ENCODE peak calls at places on chromosomes 3 and 15, in seven cellular contexts. V, I, U, C, X, E and K are unnamed samples.

GRCh38 chr3:142976621-142977398 is 13.3 kb upstream of the PAQR9 start:
- DNase-seq in X (peak; percentile 89), C (peak; percentile 96), V (peak; percentile 65), E (no peak), U (peak; percentile 45), I (no peak), K (peak; percentile 71)

GRCh38 chr3:136149569-136150136 is 46.5 kb downstream of the MSL2 start:
- DNase-seq in C (peak; percentile 61), I (no peak), V (no peak), X (peak; percentile 36), U (no peak), E (no peak), K (no peak)

GRCh38 chr3:62622553-62623174 is 249.3 kb upstream of the FEZF2 start:
- DNase-seq in V (peak; percentile 69), I (peak; percentile 58), X (peak; percentile 64), C (peak; percentile 61), E (no peak), U (no peak), K (peak; percentile 12)

GRCh38 chr3:24741506-24741905 is 246.9 kb upstream of the THRB start:
- DNase-seq in C (no peak), E (no peak), X (peak; percentile 1), V (peak; percentile 57), I (no peak), U (no peak), K (no peak)

GRCh38 chr3:2354702-2355101 is 256.0 kb downstream of the CNTN4 start:
- DNase-seq in V (peak; percentile 93), I (peak; percentile 18), X (peak; percentile 89), E (no peak), C (no peak), U (peak; percentile 43), K (peak; percentile 21)

GRCh38 chr3:118587847-118588246 is 446.8 kb downstream of the IGSF11 start:
- DNase-seq in X (no peak), E (no peak), C (no peak), U (no peak), V (no peak), I (no peak), K (no peak)

GRCh38 chr15:35751421-35752133 is 205.6 kb upstream of the DPH6 start:
- DNase-seq in U (peak; percentile 77), V (peak; percentile 87), C (peak; percentile 78), I (peak; percentile 78), E (peak; percentile 87), X (peak; percentile 68), K (peak; percentile 40)

GRCh38 chr3:129688310-129688895 is 81.9 kb upstream of the PLXND1 start:
- DNase-seq in E (peak; percentile 75), I (peak; percentile 72), V (peak; percentile 77), C (peak; percentile 74), U (peak; percentile 65), X (peak; percentile 68), K (no peak)

GRCh38 chr3:105823149-105823866 is 45.5 kb downstream of the CBLB start:
- DNase-seq in V (no peak), C (peak; percentile 98), I (no peak), E (no peak), X (peak; percentile 97), U (no peak), K (no peak)

DNA sequence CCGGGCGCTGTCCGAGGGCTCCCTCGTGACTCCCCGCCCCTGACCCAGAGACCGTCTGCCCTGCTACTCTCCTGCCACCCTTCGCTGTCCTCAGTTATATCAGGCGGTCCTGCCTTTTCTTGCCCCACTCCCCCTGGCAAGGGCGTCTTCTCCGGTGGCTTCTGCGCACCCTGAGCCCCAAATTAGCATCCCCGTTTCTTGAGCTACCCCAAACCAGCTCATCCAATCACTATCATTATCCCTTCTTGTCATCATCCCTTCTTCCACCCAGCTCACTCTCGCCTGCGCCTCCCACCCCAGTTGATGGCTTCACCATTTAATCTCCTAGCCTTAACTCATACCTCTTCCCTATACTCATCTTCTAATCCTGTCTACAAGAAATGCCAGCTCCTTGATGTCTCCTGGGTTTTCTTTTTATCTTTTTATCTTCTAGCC is 411 bp downstream of the TTC21A start:
- DNase-seq in U (no peak), X (no peak), I (no peak), E (no peak), C (peak; percentile 23), V (no peak), K (no peak)
- H3K4me1 ChIP-seq in U (no peaks in the 10 kb centered on the region), X (peaks cover 19% of the 10 kb centered on the region), I (peaks cover 7% of the 10 kb centered on the region), E (no peaks in the 10 kb centered on the region), C (peaks cover 4% of the 10 kb centered on the region), V (no peaks in the 10 kb centered on the region), K (no peaks in the 10 kb centered on the region)

GRCh38 chr3:102037209-102037608 is 187.9 kb downstream of the NFKBIZ start:
- DNase-seq in X (peak; percentile 29), U (no peak), E (no peak), I (no peak), C (peak; percentile 18), V (no peak), K (no peak)
- H3K18ac ChIP-seq in X (peak overlapping the region; percentile 33), U (no peak overlapping the region), E (no peak overlapping the region), I (no peak overlapping the region), C (peak overlapping the region; percentile 70), V (no peak overlapping the region), K (no peak overlapping the region)

GRCh38 chr3:16506884-16507409 is 6.6 kb downstream of the RFTN1 start:
- DNase-seq in X (no peak), C (no peak), I (no peak), E (no peak), V (no peak), U (no peak), K (no peak)
- H3K4me1 ChIP-seq in X (peaks cover 15% of the 10 kb centered on the region), C (peaks cover 25% of the 10 kb centered on the region), I (peaks cover 4% of the 10 kb centered on the region), E (no peaks in the 10 kb centered on the region), V (no peaks in the 10 kb centered on the region), U (no peaks in the 10 kb centered on the region), K (no peaks in the 10 kb centered on the region)

GRCh38 chr3:160477750-160478149 is 28.2 kb upstream of the TRIM59 start:
- DNase-seq in U (no peak), I (no peak), E (no peak), X (no peak), V (peak; percentile 47), C (no peak), K (peak; percentile 58)

GRCh38 chr3:160473978-160474377 is 24.4 kb upstream of the TRIM59 start:
- DNase-seq in C (peak; percentile 97), I (no peak), V (no peak), U (no peak), E (no peak), X (no peak), K (no peak)

GRCh38 chr3:160474416-160474838 is 24.8 kb upstream of the TRIM59 start:
- DNase-seq in X (no peak), I (no peak), C (peak; percentile 63), E (no peak), U (no peak), V (no peak), K (no peak)

GRCh38 chr3:160475153-160475552 is 25.6 kb upstream of the TRIM59 start:
- DNase-seq in I (no peak), C (no peak), V (no peak), X (no peak), E (no peak), U (no peak), K (no peak)

GRCh38 chr3:160475889-160476288 is 26.3 kb upstream of the TRIM59 start:
- DNase-seq in V (no peak), C (peak; percentile 31), I (no peak), E (no peak), U (no peak), X (no peak), K (no peak)
- H3K18ac ChIP-seq in V (no peak overlapping the region), C (no peak overlapping the region), I (no peak overlapping the region), E (no peak overlapping the region), U (no peak overlapping the region), X (no peak overlapping the region), K (no peak overlapping the region)

GRCh38 chr3:31714512-31714894 is 181.8 kb downstream of the STT3B start:
- DNase-seq in I (no peak), U (no peak), X (no peak), E (no peak), C (no peak), V (no peak), K (no peak)
- H3K4me1 ChIP-seq in I (no peaks in the 10 kb centered on the region), U (no peaks in the 10 kb centered on the region), X (peaks cover 5% of the 10 kb centered on the region), E (no peaks in the 10 kb centered on the region), C (peaks cover 2% of the 10 kb centered on the region), V (no peaks in the 10 kb centered on the region), K (no peaks in the 10 kb centered on the region)

GRCh38 chr3:172666873-172667694 is 43.8 kb downstream of the NCEH1 start:
- DNase-seq in U (peak; percentile 76), C (peak; percentile 83), E (peak; percentile 89), X (peak; percentile 87), I (peak; percentile 75), V (peak; percentile 93), K (peak; percentile 92)

DNA sequence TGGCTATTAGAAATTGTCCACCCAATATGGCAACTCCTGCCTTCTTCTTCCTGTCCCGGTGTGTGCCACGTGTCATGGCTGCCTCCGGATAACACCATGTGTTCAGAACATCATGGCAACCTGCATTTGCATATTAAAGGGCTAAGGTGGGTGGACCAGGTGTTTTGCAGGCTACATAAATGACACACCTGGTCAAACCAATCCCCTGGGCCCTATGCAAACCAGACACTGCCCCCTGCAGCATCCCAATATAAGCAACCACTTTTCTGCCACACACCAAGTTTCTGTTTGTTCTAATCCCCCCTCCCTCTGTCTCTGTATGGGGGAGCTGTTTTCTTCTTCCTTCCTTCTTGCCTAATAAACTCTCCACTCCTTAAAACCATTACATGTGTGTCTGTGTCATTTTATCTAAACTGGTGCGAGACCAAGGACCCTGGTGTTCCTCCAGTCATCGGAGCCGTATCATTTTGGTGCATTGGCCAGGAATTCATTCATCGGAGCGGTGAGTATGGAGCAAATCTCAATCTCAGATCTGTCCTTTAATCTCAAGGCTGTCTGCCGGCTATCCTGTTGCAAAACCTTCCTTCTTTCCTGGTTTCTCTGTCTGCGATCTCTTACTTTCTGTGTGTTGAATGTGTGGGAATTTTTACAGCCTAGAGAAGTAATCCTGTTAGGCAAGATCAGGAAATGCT is 44.5 kb downstream of the NCEH1 start:
- DNase-seq in I (no peak), E (no peak), U (no peak), C (no peak), X (peak; percentile 22), V (peak; percentile 40), K (peak; percentile 57)
- H3K18ac ChIP-seq in I (no peak overlapping the region), E (no peak overlapping the region), U (no peak overlapping the region), C (no peak overlapping the region), X (no peak overlapping the region), V (no peak overlapping the region), K (no peak overlapping the region)

DNA sequence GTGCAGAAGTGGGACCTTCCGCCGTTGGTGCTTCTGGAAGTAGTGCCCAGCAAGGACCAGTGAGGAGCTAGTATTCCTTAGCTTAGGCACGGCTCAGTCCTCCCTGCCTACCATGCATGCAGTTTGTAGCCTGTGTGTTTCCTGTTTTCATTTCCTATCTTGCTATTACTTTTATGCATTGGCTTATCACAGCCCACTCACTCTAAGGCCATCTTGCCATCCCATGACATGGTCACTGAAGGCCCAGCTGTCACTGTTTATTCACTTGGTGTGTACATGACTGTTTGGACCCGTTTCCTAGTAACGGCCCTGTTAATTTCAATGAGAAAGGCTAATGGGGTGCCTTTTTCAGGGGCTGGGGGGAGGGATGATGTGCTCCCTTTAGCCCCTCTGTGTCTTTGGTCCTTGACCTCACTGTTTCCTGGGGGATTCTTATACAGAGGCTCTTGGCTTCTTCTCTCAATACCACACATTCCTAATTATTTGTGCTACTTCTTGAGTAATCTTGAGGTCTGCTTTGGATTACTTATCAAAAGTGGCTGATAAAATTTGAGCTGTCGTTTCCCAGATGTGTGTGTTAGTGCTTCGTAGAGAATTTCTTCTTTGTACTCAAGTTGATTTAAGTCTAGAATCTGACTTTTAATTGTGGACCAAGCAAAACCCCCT is 24.5 kb upstream of the TRAK1 start:
- DNase-seq in U (peak; percentile 69), I (peak; percentile 27), X (peak; percentile 89), E (no peak), C (peak; percentile 74), V (peak; percentile 71), K (peak; percentile 39)
- H3K4me1 ChIP-seq in U (peaks cover 5% of the 10 kb centered on the region), I (peaks cover 10% of the 10 kb centered on the region), X (peaks cover 15% of the 10 kb centered on the region), E (peaks cover 17% of the 10 kb centered on the region), C (peaks cover 24% of the 10 kb centered on the region), V (peaks cover 9% of the 10 kb centered on the region), K (peaks cover 18% of the 10 kb centered on the region)

GRCh38 chr3:181936774-181937173 is 225.0 kb downstream of the SOX2 start:
- DNase-seq in I (no peak), U (no peak), C (no peak), E (no peak), X (no peak), V (no peak), K (no peak)
- H3K18ac ChIP-seq in I (no peak overlapping the region), U (no peak overlapping the region), C (no peak overlapping the region), E (no peak overlapping the region), X (no peak overlapping the region), V (no peak overlapping the region), K (no peak overlapping the region)